ENCODE peak calls at places on chromosomes 13 and 19, in seven cellular contexts. J, L, G, Q, N, X and V are unnamed samples.

GRCh38 chr19:21910318-21910717 is 74.3 kb upstream of the ZNF43 start:
- DNase-seq in X (no peak), G (no peak), N (no peak), Q (no peak), L (no peak), J (no peak), V (no peak)

GRCh38 chr13:75787249-75787940 is 151.3 kb downstream of the LMO7 start:
- DNase-seq in G (peak; percentile 10), J (no peak), N (no peak), Q (no peak), L (no peak), X (no peak), V (no peak)

GRCh38 chr19:29233591-29233990 is 20.6 kb upstream of the UQCRFS1 start:
- DNase-seq in J (no peak), L (no peak), G (no peak), Q (no peak), X (no peak), N (no peak), V (no peak)

GRCh38 chr13:106683179-106683578 is 115.2 kb upstream of the ARGLU1 start:
- DNase-seq in L (no peak), X (no peak), N (no peak), G (no peak), Q (no peak), J (no peak), V (no peak)

GRCh38 chr13:29110003-29110402 is 289.9 kb downstream of the MTUS2 start:
- DNase-seq in J (no peak), N (no peak), G (no peak), L (no peak), X (no peak), Q (no peak), V (no peak)

GRCh38 chr13:112671359-112671758 is 18.5 kb upstream of the ATP11A start:
- DNase-seq in X (no peak), N (no peak), Q (no peak), J (no peak), L (no peak), G (no peak), V (no peak)

GRCh38 chr13:25286308-25286968 is 850 bp downstream of the MTMR6 start:
- DNase-seq in N (peak; percentile 23), L (peak; percentile 66), Q (no peak), G (no peak), X (no peak), J (peak; percentile 9), V (no peak)

GRCh38 chr19:30102666-30103065 is 160.6 kb downstream of the URI1 start:
- DNase-seq in J (no peak), N (no peak), G (no peak), X (no peak), Q (no peak), L (no peak), V (no peak)

GRCh38 chr19:42108527-42109389 is 23.5 kb downstream of the POU2F2 start:
- DNase-seq in Q (peak; percentile 62), L (peak; percentile 90), N (peak; percentile 89), X (peak; percentile 87), J (peak; percentile 94), G (peak; percentile 95), V (peak; percentile 82)

GRCh38 chr19:34925278-34925855 is 1.3 kb upstream of the ZNF30 start:
- DNase-seq in J (no peak), N (no peak), Q (no peak), L (no peak), G (no peak), X (no peak), V (no peak)

GRCh38 chr13:91111476-91112190 is 235.9 kb upstream of the MIR17HG start:
- DNase-seq in N (no peak), J (no peak), L (no peak), G (no peak), X (no peak), Q (no peak), V (no peak)

GRCh38 chr13:41905600-41906254 is 55.2 kb downstream of the VWA8 start:
- DNase-seq in X (no peak), J (no peak), L (peak; percentile 33), G (peak; percentile 52), N (no peak), Q (no peak), V (no peak)

GRCh38 chr19:4012092-4012974 is 4.8 kb downstream of the PIAS4 start:
- DNase-seq in J (no peak), Q (no peak), G (no peak), L (no peak), X (no peak), N (no peak), V (no peak)

GRCh38 chr19:31439270-31439573 is 90.0 kb upstream of the TSHZ3 start:
- DNase-seq in X (no peak), L (no peak), Q (no peak), G (no peak), N (no peak), J (no peak), V (no peak)

GRCh38 chr13:78192721-78193120 is 274.1 kb upstream of the EDNRB start:
- DNase-seq in L (no peak), G (no peak), J (no peak), X (no peak), Q (no peak), N (no peak), V (no peak)

GRCh38 chr13:28753208-28753892 is 34.6 kb upstream of the SLC46A3 start:
- DNase-seq in J (no peak), L (peak; percentile 81), Q (no peak), G (peak; percentile 92), X (peak; percentile 86), N (peak; percentile 45), V (no peak)

GRCh38 chr13:43664700-43665191 is 122.0 kb downstream of the ENOX1 start:
- DNase-seq in Q (no peak), N (peak; percentile 68), L (peak; percentile 5), G (peak; percentile 4), X (no peak), J (no peak), V (no peak)

GRCh38 chr13:51330741-51331140 is 8.8 kb upstream of the SERPINE3 start:
- DNase-seq in L (no peak), Q (no peak), G (no peak), X (no peak), J (no peak), N (no peak), V (no peak)

GRCh38 chr19:35901055-35901644 is 810 bp upstream of the NFKBID start:
- DNase-seq in X (no peak), G (no peak), J (no peak), N (no peak), Q (no peak), L (no peak), V (no peak)

GRCh38 chr13:51032831-51033230 is 78.2 kb downstream of the C13orf42 start:
- DNase-seq in G (no peak), N (no peak), Q (no peak), X (no peak), J (no peak), L (no peak), V (no peak)

GRCh38 chr19:2424686-2425621 is 2.4 kb downstream of the TIMM13 start:
- DNase-seq in L (peak; percentile 69), Q (no peak), X (peak; percentile 65), G (no peak), N (peak; percentile 94), J (peak; percentile 72), V (no peak)
- TF ChIP-seq CTCF in L (peak; percentile 41), Q (no peak), X (no peak), G (no peak), N (peak; percentile 42), J (peak; percentile 48), V (peak; percentile 65)

GRCh38 chr19:58572818-58573657 is at the start of gene MZF1:
- DNase-seq in G (peak; percentile 100), J (peak; percentile 98), L (peak; percentile 100), Q (peak; percentile 99), X (peak; percentile 100), N (peak; percentile 100), V (peak; percentile 99)

GRCh38 chr19:58577581-58578429 is 4.7 kb upstream of the MZF1 start:
- DNase-seq in X (peak; percentile 58), G (no peak), J (no peak), L (no peak), Q (no peak), N (no peak), V (peak; percentile 49)

GRCh38 chr19:58573658-58574164 is 576 bp upstream of the MZF1 start:
- DNase-seq in J (no peak), X (no peak), N (no peak), Q (no peak), L (no peak), G (no peak), V (no peak)

GRCh38 chr19:58578430-58578925 is 5.3 kb upstream of the MZF1 start:
- DNase-seq in G (no peak), L (no peak), J (no peak), N (no peak), Q (no peak), X (peak; percentile 34), V (no peak)

DNA sequence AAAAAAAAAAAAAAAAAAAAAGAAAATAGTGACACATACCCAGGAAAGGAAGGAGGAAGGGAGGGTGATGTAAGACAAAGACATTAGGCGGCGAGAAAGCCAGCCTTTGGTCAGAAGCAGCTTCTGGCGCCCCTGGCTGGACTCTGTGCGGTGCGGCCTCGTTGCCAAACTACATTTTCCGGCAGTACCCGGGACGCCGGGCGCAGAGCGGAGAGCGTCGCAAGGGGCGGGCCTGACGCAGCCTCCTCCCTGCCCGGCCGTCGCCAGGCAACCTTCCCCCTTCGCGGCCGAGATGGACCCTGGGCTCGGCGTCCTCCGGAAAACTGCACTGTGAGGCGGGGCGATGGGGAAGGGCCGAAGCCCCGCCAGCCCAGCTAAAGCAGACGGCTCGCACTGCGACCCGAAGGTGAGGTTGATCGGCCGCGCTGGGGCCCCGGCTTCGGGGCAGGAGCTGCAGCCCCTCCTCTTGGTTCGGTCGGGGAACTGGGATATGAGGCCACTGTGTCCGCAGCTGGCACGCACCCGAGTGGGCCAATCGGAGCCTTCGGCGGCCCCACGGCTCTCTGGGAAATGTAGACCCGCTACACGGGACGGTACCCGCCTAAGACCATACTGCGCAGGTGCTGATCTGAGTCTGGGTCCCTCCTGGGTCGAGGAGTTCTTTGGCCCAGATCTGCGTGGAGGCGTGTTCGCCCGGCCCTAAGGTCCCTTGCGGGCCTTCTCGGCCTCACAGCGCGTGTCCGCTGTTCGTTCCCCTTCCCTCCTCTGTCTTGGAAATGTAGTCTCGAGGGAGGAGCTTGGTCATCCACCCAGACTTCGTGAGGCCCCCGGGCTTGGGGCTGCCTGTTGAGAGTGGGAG is 2.3 kb upstream of the MZF1 start:
- DNase-seq in Q (peak; percentile 59), G (peak; percentile 95), N (peak; percentile 91), J (peak; percentile 78), X (peak; percentile 96), L (peak; percentile 95), V (peak; percentile 89)
- TF ChIP-seq CTCF in Q (no peak), G (no peak), N (no peak), J (no peak), X (no peak), L (no peak), V (no peak)

DNA sequence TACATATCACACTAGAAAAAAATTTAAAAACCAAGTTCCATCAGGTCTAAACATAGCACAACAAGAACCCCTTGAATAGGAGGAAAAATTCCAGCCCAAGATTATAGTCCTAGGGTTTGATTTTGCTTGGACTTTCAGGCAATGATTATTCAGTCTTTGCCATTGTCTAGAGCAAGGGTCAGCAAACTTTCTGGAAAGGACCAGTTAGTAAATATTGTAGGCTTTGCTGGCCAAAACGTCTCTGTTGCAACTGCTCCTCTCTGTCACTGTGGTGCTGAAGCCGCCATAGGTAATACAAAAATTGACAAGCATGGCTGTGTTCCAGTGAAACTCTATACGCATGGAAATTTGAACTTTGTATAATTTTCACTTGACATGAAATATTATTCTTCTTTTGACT is 95.5 kb upstream of the UBAC2 start:
- DNase-seq in Q (no peak), X (no peak), L (no peak), J (no peak), N (no peak), G (no peak), V (no peak)
- TF ChIP-seq CTCF in Q (no peak), X (no peak), L (no peak), J (no peak), N (no peak), G (no peak), V (no peak)

GRCh38 chr13:21034602-21035190 is 26.7 kb downstream of the LATS2 start:
- DNase-seq in N (no peak), J (no peak), L (peak; percentile 71), X (no peak), Q (no peak), G (no peak), V (no peak)
- TF ChIP-seq CTCF in N (peak; percentile 8), J (peak; percentile 14), L (peak; percentile 23), X (no peak), Q (no peak), G (no peak), V (no peak)